ENCODE peak calls at places on chromosomes 12 and 14, in eight cellular contexts. U, V, I, T, A, E, N and F are unnamed samples.

GRCh38 chr14:104094056-104094708 is 8.7 kb downstream of the ASPG start:
- DNase-seq in T (peak; percentile 18), N (no peak), E (no peak), I (no peak), A (no peak), U (no peak), V (no peak), F (no peak)

GRCh38 chr14:27181304-27181703 is 583.5 kb upstream of the NOVA1 start:
- DNase-seq in U (no peak), I (no peak), T (no peak), A (no peak), E (no peak), V (no peak), N (no peak), F (no peak)

GRCh38 chr12:79934309-79935020 is 432 bp downstream of the PPP1R12A start:
- DNase-seq in A (no peak), N (peak; percentile 48), I (no peak), T (peak; percentile 58), V (no peak), U (peak; percentile 32), E (peak; percentile 80), F (no peak)

GRCh38 chr12:65208125-65208524 is 38.7 kb downstream of the LEMD3 start:
- DNase-seq in N (no peak), A (no peak), T (no peak), V (no peak), U (no peak), I (no peak), E (no peak), F (no peak)

GRCh38 chr12:530308-530707 is 70.6 kb downstream of the B4GALNT3 start:
- DNase-seq in T (no peak), A (no peak), V (no peak), U (no peak), N (no peak), I (no peak), E (no peak), F (no peak)

GRCh38 chr12:45671254-45671653 is 58.3 kb upstream of the ARID2 start:
- DNase-seq in V (no peak), T (no peak), U (no peak), I (no peak), A (no peak), N (no peak), E (no peak), F (peak; percentile 39)

GRCh38 chr12:50923361-50924130 is 28.8 kb upstream of the HIGD1C start:
- DNase-seq in V (no peak), E (no peak), A (no peak), N (no peak), I (no peak), T (no peak), U (peak; percentile 34), F (no peak)

GRCh38 chr12:112124918-112125249 is 476 bp upstream of the TRAFD1 start:
- DNase-seq in V (no peak), A (no peak), U (no peak), N (no peak), E (no peak), I (no peak), T (no peak), F (no peak)

GRCh38 chr14:92586966-92587365 is 73.4 kb downstream of the RIN3 start:
- DNase-seq in A (no peak), E (peak; percentile 56), I (no peak), V (no peak), U (no peak), N (no peak), T (no peak), F (no peak)

GRCh38 chr14:104741108-104741802 is 11.7 kb upstream of the SIVA1 start:
- DNase-seq in U (no peak), A (no peak), V (no peak), E (no peak), N (no peak), I (no peak), T (peak; percentile 33), F (no peak)

GRCh38 chr12:117733292-117733805 is 235.4 kb downstream of the KSR2 start:
- DNase-seq in T (no peak), U (peak; percentile 65), V (no peak), I (no peak), N (no peak), A (no peak), E (no peak), F (no peak)

GRCh38 chr12:92702754-92703679 is at the start of gene PLEKHG7:
- DNase-seq in A (no peak), N (no peak), U (no peak), E (no peak), T (no peak), I (no peak), V (no peak), F (no peak)

GRCh38 chr12:41967668-41968649 is 176.7 kb downstream of the GXYLT1 start:
- DNase-seq in E (no peak), N (no peak), A (no peak), I (no peak), T (no peak), U (no peak), V (peak; percentile 53), F (peak; percentile 41)